ENCODE peak calls at places on chromosome 9, in eight cellular contexts. One of them, this sample, is unnamed.
A peak's percentile ranks its signal among the peaks of the same experiment; 100 is the strongest.

GRCh38 chr9:35826071-35826701 is 2.3 kb downstream of the FAM221B start:
- DNase-seq in activated B cell treated with CpG ODN at 0.5 μM for 24 hours: no peak
- DNase-seq in spleen: no peak
- DNase-seq in GM12865: peak; percentile 78
- DNase-seq in A549: peak; percentile 40
- DNase-seq in neural crest cell: no peak
- DNase-seq in choroid plexus epithelial cell: peak; percentile 83
- DNase-seq in Panc1: peak; percentile 57
- DNase-seq in this sample: no peak

GRCh38 chr9:134698587-134699342 is 57.2 kb downstream of the COL5A1 start:
- DNase-seq in activated B cell treated with CpG ODN at 0.5 μM for 24 hours: peak; percentile 41
- DNase-seq in choroid plexus epithelial cell: peak; percentile 62
- DNase-seq in A549: peak; percentile 81
- DNase-seq in Panc1: peak; percentile 28
- DNase-seq in spleen: peak; percentile 89
- DNase-seq in neural crest cell: peak; percentile 83
- DNase-seq in GM12865: peak; percentile 61
- DNase-seq in this sample: peak; percentile 89

GRCh38 chr9:34562136-34562745 is 27.3 kb downstream of the CNTFR start:
- DNase-seq in A549: no peak
- DNase-seq in spleen: no peak
- DNase-seq in activated B cell treated with CpG ODN at 0.5 μM for 24 hours: no peak
- DNase-seq in GM12865: peak; percentile 38
- DNase-seq in neural crest cell: no peak
- DNase-seq in choroid plexus epithelial cell: no peak
- DNase-seq in Panc1: no peak
- DNase-seq in this sample: no peak

GRCh38 chr9:19050637-19051591 is 1.7 kb downstream of the RRAGA start:
- DNase-seq in choroid plexus epithelial cell: peak; percentile 18
- DNase-seq in neural crest cell: no peak
- DNase-seq in activated B cell treated with CpG ODN at 0.5 μM for 24 hours: no peak
- DNase-seq in Panc1: no peak
- DNase-seq in spleen: no peak
- DNase-seq in GM12865: no peak
- DNase-seq in A549: no peak
- DNase-seq in this sample: no peak

GRCh38 chr9:134223091-134223490 is 58.7 kb upstream of the RNU6ATAC start:
- DNase-seq in activated B cell treated with CpG ODN at 0.5 μM for 24 hours: no peak
- DNase-seq in neural crest cell: no peak
- DNase-seq in spleen: peak; percentile 51
- DNase-seq in choroid plexus epithelial cell: peak; percentile 34
- DNase-seq in A549: no peak
- DNase-seq in GM12865: no peak
- DNase-seq in Panc1: no peak
- DNase-seq in this sample: no peak

GRCh38 chr9:3949744-3950143 is 350.1 kb downstream of the GLIS3 start:
- DNase-seq in choroid plexus epithelial cell: no peak
- DNase-seq in Panc1: no peak
- DNase-seq in A549: no peak
- DNase-seq in GM12865: no peak
- DNase-seq in spleen: no peak
- DNase-seq in activated B cell treated with CpG ODN at 0.5 μM for 24 hours: no peak
- DNase-seq in neural crest cell: no peak
- DNase-seq in this sample: no peak

GRCh38 chr9:133782157-133783130 is 44.3 kb upstream of the SARDH start:
- DNase-seq in choroid plexus epithelial cell: peak; percentile 85
- DNase-seq in Panc1: peak; percentile 4
- DNase-seq in spleen: peak; percentile 89
- DNase-seq in A549: peak; percentile 75
- DNase-seq in GM12865: peak; percentile 82
- DNase-seq in neural crest cell: peak; percentile 86
- DNase-seq in activated B cell treated with CpG ODN at 0.5 μM for 24 hours: peak; percentile 60
- DNase-seq in this sample: peak; percentile 87

GRCh38 chr9:98120476-98120875 is 1.5 kb upstream of the TRIM14 start:
- DNase-seq in choroid plexus epithelial cell: no peak
- DNase-seq in Panc1: no peak
- DNase-seq in activated B cell treated with CpG ODN at 0.5 μM for 24 hours: no peak
- DNase-seq in spleen: no peak
- DNase-seq in neural crest cell: no peak
- DNase-seq in GM12865: no peak
- DNase-seq in A549: no peak
- DNase-seq in this sample: no peak

GRCh38 chr9:134689320-134690181 is 47.9 kb downstream of the COL5A1 start:
- DNase-seq in neural crest cell: peak; percentile 75
- DNase-seq in spleen: peak; percentile 84
- DNase-seq in A549: peak; percentile 82
- DNase-seq in Panc1: no peak
- DNase-seq in activated B cell treated with CpG ODN at 0.5 μM for 24 hours: no peak
- DNase-seq in GM12865: peak; percentile 33
- DNase-seq in choroid plexus epithelial cell: peak; percentile 69
- DNase-seq in this sample: peak; percentile 83

GRCh38 chr9:120905794-120906248 is 20.8 kb downstream of the TRAF1 start:
- DNase-seq in neural crest cell: no peak
- DNase-seq in choroid plexus epithelial cell: no peak
- DNase-seq in activated B cell treated with CpG ODN at 0.5 μM for 24 hours: no peak
- DNase-seq in GM12865: peak; percentile 12
- DNase-seq in A549: no peak
- DNase-seq in Panc1: no peak
- DNase-seq in spleen: no peak
- DNase-seq in this sample: no peak

GRCh38 chr9:83986765-83987401 is 6.3 kb downstream of the RMI1 start:
- DNase-seq in neural crest cell: no peak
- DNase-seq in A549: no peak
- DNase-seq in spleen: no peak
- DNase-seq in Panc1: no peak
- DNase-seq in GM12865: no peak
- DNase-seq in choroid plexus epithelial cell: peak; percentile 38
- DNase-seq in activated B cell treated with CpG ODN at 0.5 μM for 24 hours: no peak
- DNase-seq in this sample: no peak

GRCh38 chr9:108047264-108047663 is 557.7 kb upstream of the KLF4 start:
- DNase-seq in neural crest cell: no peak
- DNase-seq in Panc1: no peak
- DNase-seq in activated B cell treated with CpG ODN at 0.5 μM for 24 hours: no peak
- DNase-seq in choroid plexus epithelial cell: peak; percentile 68
- DNase-seq in A549: no peak
- DNase-seq in spleen: no peak
- DNase-seq in GM12865: no peak
- DNase-seq in this sample: no peak

GRCh38 chr9:130825051-130825651 is 9.9 kb upstream of the ABL1 start:
- DNase-seq in A549: no peak
- DNase-seq in Panc1: no peak
- DNase-seq in choroid plexus epithelial cell: peak; percentile 94
- DNase-seq in activated B cell treated with CpG ODN at 0.5 μM for 24 hours: no peak
- DNase-seq in GM12865: no peak
- DNase-seq in spleen: no peak
- DNase-seq in neural crest cell: no peak
- DNase-seq in this sample: peak; percentile 46

GRCh38 chr9:19662213-19662612 is 126.6 kb downstream of the SLC24A2 start:
- DNase-seq in A549: no peak
- DNase-seq in choroid plexus epithelial cell: no peak
- DNase-seq in neural crest cell: no peak
- DNase-seq in Panc1: no peak
- DNase-seq in spleen: no peak
- DNase-seq in activated B cell treated with CpG ODN at 0.5 μM for 24 hours: no peak
- DNase-seq in GM12865: no peak
- DNase-seq in this sample: no peak

GRCh38 chr9:110284211-110284849 is 28.0 kb upstream of the TXN start:
- DNase-seq in choroid plexus epithelial cell: no peak
- DNase-seq in activated B cell treated with CpG ODN at 0.5 μM for 24 hours: no peak
- DNase-seq in Panc1: no peak
- DNase-seq in GM12865: peak; percentile 9
- DNase-seq in neural crest cell: no peak
- DNase-seq in A549: no peak
- DNase-seq in spleen: no peak
- DNase-seq in this sample: no peak

GRCh38 chr9:122186301-122186700 is 26.6 kb downstream of the MORN5 start:
- DNase-seq in spleen: peak; percentile 13
- DNase-seq in GM12865: no peak
- DNase-seq in Panc1: no peak
- DNase-seq in choroid plexus epithelial cell: no peak
- DNase-seq in A549: no peak
- DNase-seq in neural crest cell: no peak
- DNase-seq in activated B cell treated with CpG ODN at 0.5 μM for 24 hours: no peak
- DNase-seq in this sample: no peak

GRCh38 chr9:68872026-68872501 is 141.8 kb downstream of the PRKACG start:
- DNase-seq in activated B cell treated with CpG ODN at 0.5 μM for 24 hours: no peak
- DNase-seq in A549: no peak
- DNase-seq in GM12865: no peak
- DNase-seq in choroid plexus epithelial cell: no peak
- DNase-seq in Panc1: no peak
- DNase-seq in spleen: peak; percentile 82
- DNase-seq in neural crest cell: peak; percentile 6
- DNase-seq in this sample: no peak

GRCh38 chr9:20358201-20358600 is 264.1 kb downstream of the MLLT3 start:
- DNase-seq in spleen: no peak
- DNase-seq in GM12865: no peak
- DNase-seq in neural crest cell: no peak
- DNase-seq in activated B cell treated with CpG ODN at 0.5 μM for 24 hours: no peak
- DNase-seq in choroid plexus epithelial cell: peak; percentile 83
- DNase-seq in Panc1: no peak
- DNase-seq in A549: no peak
- DNase-seq in this sample: no peak

GRCh38 chr9:75053869-75054268 is 25.8 kb upstream of the CARNMT1 start:
- DNase-seq in choroid plexus epithelial cell: no peak
- DNase-seq in A549: no peak
- DNase-seq in neural crest cell: no peak
- DNase-seq in activated B cell treated with CpG ODN at 0.5 μM for 24 hours: peak; percentile 43
- DNase-seq in GM12865: peak; percentile 53
- DNase-seq in Panc1: no peak
- DNase-seq in spleen: no peak
- DNase-seq in this sample: no peak

GRCh38 chr9:38032266-38032830 is 36.7 kb downstream of the SHB start:
- DNase-seq in neural crest cell: no peak
- DNase-seq in spleen: no peak
- DNase-seq in A549: no peak
- DNase-seq in activated B cell treated with CpG ODN at 0.5 μM for 24 hours: no peak
- DNase-seq in choroid plexus epithelial cell: no peak
- DNase-seq in Panc1: no peak
- DNase-seq in GM12865: no peak
- DNase-seq in this sample: peak; percentile 40

GRCh38 chr9:109507421-109507838 is 9.3 kb upstream of the PTPN3 start:
- DNase-seq in neural crest cell: no peak
- DNase-seq in GM12865: no peak
- DNase-seq in choroid plexus epithelial cell: peak; percentile 93
- DNase-seq in Panc1: peak; percentile 76
- DNase-seq in spleen: no peak
- DNase-seq in A549: peak; percentile 55
- DNase-seq in activated B cell treated with CpG ODN at 0.5 μM for 24 hours: no peak
- DNase-seq in this sample: no peak

GRCh38 chr9:26779072-26779471 is 113.5 kb downstream of the CAAP1 start:
- DNase-seq in activated B cell treated with CpG ODN at 0.5 μM for 24 hours: no peak
- DNase-seq in neural crest cell: no peak
- DNase-seq in spleen: no peak
- DNase-seq in A549: no peak
- DNase-seq in GM12865: no peak
- DNase-seq in Panc1: no peak
- DNase-seq in choroid plexus epithelial cell: peak; percentile 18
- DNase-seq in this sample: no peak

GRCh38 chr9:21031091-21031817 is at the start of gene HACD4:
- DNase-seq in A549: peak; percentile 48
- DNase-seq in neural crest cell: peak; percentile 26
- DNase-seq in spleen: peak; percentile 94
- DNase-seq in GM12865: peak; percentile 79
- DNase-seq in Panc1: no peak
- DNase-seq in activated B cell treated with CpG ODN at 0.5 μM for 24 hours: peak; percentile 59
- DNase-seq in choroid plexus epithelial cell: peak; percentile 49
- DNase-seq in this sample: peak; percentile 72

GRCh38 chr9:93092171-93092991 is 3.6 kb upstream of the CARD19 start:
- DNase-seq in spleen: peak; percentile 77
- DNase-seq in choroid plexus epithelial cell: no peak
- DNase-seq in GM12865: no peak
- DNase-seq in neural crest cell: no peak
- DNase-seq in activated B cell treated with CpG ODN at 0.5 μM for 24 hours: peak; percentile 9
- DNase-seq in A549: no peak
- DNase-seq in Panc1: no peak
- DNase-seq in this sample: no peak

GRCh38 chr9:12699529-12699928 is 6.3 kb downstream of the TYRP1 start:
- DNase-seq in choroid plexus epithelial cell: peak; percentile 69
- DNase-seq in activated B cell treated with CpG ODN at 0.5 μM for 24 hours: no peak
- DNase-seq in spleen: no peak
- DNase-seq in GM12865: no peak
- DNase-seq in A549: no peak
- DNase-seq in neural crest cell: no peak
- DNase-seq in Panc1: no peak
- DNase-seq in this sample: no peak
- TF ChIP-seq CTCF in choroid plexus epithelial cell: peak; percentile 66
- TF ChIP-seq CTCF in activated B cell treated with CpG ODN at 0.5 μM for 24 hours: no peak
- TF ChIP-seq CTCF in spleen: no peak
- TF ChIP-seq CTCF in GM12865: no peak
- TF ChIP-seq CTCF in A549: no peak
- TF ChIP-seq CTCF in neural crest cell: peak; percentile 53
- TF ChIP-seq CTCF in Panc1: no peak
- TF ChIP-seq CTCF in this sample: peak; percentile 38

GRCh38 chr9:6006968-6007769 is 8.3 kb downstream of the RANBP6 start:
- DNase-seq in activated B cell treated with CpG ODN at 0.5 μM for 24 hours: peak; percentile 88
- DNase-seq in spleen: peak; percentile 99
- DNase-seq in GM12865: peak; percentile 92
- DNase-seq in Panc1: no peak
- DNase-seq in A549: peak; percentile 75
- DNase-seq in neural crest cell: peak; percentile 75
- DNase-seq in choroid plexus epithelial cell: peak; percentile 93
- DNase-seq in this sample: peak; percentile 92
- TF ChIP-seq CTCF in activated B cell treated with CpG ODN at 0.5 μM for 24 hours: no peak
- TF ChIP-seq CTCF in spleen: peak; percentile 9
- TF ChIP-seq CTCF in GM12865: no peak
- TF ChIP-seq CTCF in Panc1: no peak
- TF ChIP-seq CTCF in A549: no peak
- TF ChIP-seq CTCF in neural crest cell: no peak
- TF ChIP-seq CTCF in choroid plexus epithelial cell: no peak
- TF ChIP-seq CTCF in this sample: no peak

GRCh38 chr9:127578952-127579853 is 32.9 kb upstream of the STXBP1 start:
- DNase-seq in activated B cell treated with CpG ODN at 0.5 μM for 24 hours: no peak
- DNase-seq in GM12865: no peak
- DNase-seq in A549: peak; percentile 87
- DNase-seq in spleen: peak; percentile 90
- DNase-seq in choroid plexus epithelial cell: peak; percentile 90
- DNase-seq in neural crest cell: no peak
- DNase-seq in Panc1: peak; percentile 82
- DNase-seq in this sample: peak; percentile 38
- TF ChIP-seq CTCF in activated B cell treated with CpG ODN at 0.5 μM for 24 hours: no peak
- TF ChIP-seq CTCF in GM12865: no peak
- TF ChIP-seq CTCF in A549: peak; percentile 50
- TF ChIP-seq CTCF in spleen: peak; percentile 14
- TF ChIP-seq CTCF in choroid plexus epithelial cell: peak; percentile 45
- TF ChIP-seq CTCF in neural crest cell: peak; percentile 41
- TF ChIP-seq CTCF in Panc1: peak; percentile 67
- TF ChIP-seq CTCF in this sample: no peak

GRCh38 chr9:91954841-91955471 is 4.9 kb upstream of the ROR2 start:
- DNase-seq in A549: peak; percentile 63
- DNase-seq in spleen: no peak
- DNase-seq in GM12865: peak; percentile 45
- DNase-seq in choroid plexus epithelial cell: peak; percentile 85
- DNase-seq in activated B cell treated with CpG ODN at 0.5 μM for 24 hours: no peak
- DNase-seq in Panc1: no peak
- DNase-seq in neural crest cell: peak; percentile 76
- DNase-seq in this sample: peak; percentile 72
- TF ChIP-seq CTCF in A549: peak; percentile 83
- TF ChIP-seq CTCF in spleen: peak; percentile 33
- TF ChIP-seq CTCF in GM12865: peak; percentile 69
- TF ChIP-seq CTCF in choroid plexus epithelial cell: peak; percentile 92
- TF ChIP-seq CTCF in activated B cell treated with CpG ODN at 0.5 μM for 24 hours: no peak
- TF ChIP-seq CTCF in Panc1: peak; percentile 82
- TF ChIP-seq CTCF in neural crest cell: peak; percentile 75
- TF ChIP-seq CTCF in this sample: peak; percentile 59

GRCh38 chr9:101478906-101479305 is 43.3 kb upstream of the ALDOB start:
- DNase-seq in spleen: no peak
- DNase-seq in A549: no peak
- DNase-seq in GM12865: no peak
- DNase-seq in choroid plexus epithelial cell: no peak
- DNase-seq in activated B cell treated with CpG ODN at 0.5 μM for 24 hours: no peak
- DNase-seq in neural crest cell: no peak
- DNase-seq in Panc1: no peak
- DNase-seq in this sample: no peak
- TF ChIP-seq CTCF in spleen: no peak
- TF ChIP-seq CTCF in A549: no peak
- TF ChIP-seq CTCF in GM12865: no peak
- TF ChIP-seq CTCF in choroid plexus epithelial cell: no peak
- TF ChIP-seq CTCF in activated B cell treated with CpG ODN at 0.5 μM for 24 hours: no peak
- TF ChIP-seq CTCF in neural crest cell: no peak
- TF ChIP-seq CTCF in Panc1: peak; percentile 10
- TF ChIP-seq CTCF in this sample: no peak

This sample was measured in nephron progenitor cell.